ENCODE peak calls at places on chromosomes 6 and 20, in four cellular contexts. G is endodermal cell, C is psoas muscle, Z is uterus. K is an unnamed sample.

GRCh38 chr20:46229478-46229877 is 78.8 kb downstream of the CDH22 start:
- DNase-seq in Z (no peak), C (no peak), G (peak), K (no peak)

GRCh38 chr20:58604410-58604881 is 46.6 kb upstream of the STX16 start:
- DNase-seq in Z (no peak), G (no peak), C (peak), K (no peak)

GRCh38 chr6:72748759-72749158 is 126.9 kb downstream of the KCNQ5 start:
- DNase-seq in C (no peak), G (no peak), Z (no peak), K (no peak)

GRCh38 chr6:143973097-143973979 is 34.7 kb downstream of the PLAGL1 start:
- DNase-seq in C (no peak), Z (no peak), G (peak), K (no peak)

GRCh38 chr20:53032021-53033001 is 60.2 kb downstream of the TSHZ2 start:
- DNase-seq in G (no peak), C (no peak), Z (peak), K (no peak)

GRCh38 chr6:138772596-138773176 is 883 bp upstream of the CCDC28A start:
- DNase-seq in G (no peak), C (no peak), Z (no peak), K (no peak)

GRCh38 chr6:122798099-122798641 is 9.1 kb downstream of the SMPDL3A start:
- DNase-seq in Z (no peak), G (no peak), C (peak), K (no peak)

GRCh38 chr20:41643504-41643938 is 25.3 kb upstream of the CHD6 start:
- DNase-seq in G (peak), C (no peak), Z (peak), K (peak)

GRCh38 chr6:50850223-50850751 is 31.6 kb downstream of the TFAP2B start:
- DNase-seq in Z (no peak), C (no peak), G (peak), K (no peak)

GRCh38 chr20:57655812-57656161 is 35.6 kb upstream of the ZBP1 start:
- DNase-seq in C (peak), G (no peak), Z (peak), K (peak)

GRCh38 chr6:21003780-21004541 is 469.7 kb downstream of the CDKAL1 start:
- DNase-seq in Z (no peak), G (no peak), C (no peak), K (no peak)

GRCh38 chr6:52389264-52389625 is 27.3 kb downstream of the PAQR8 start:
- DNase-seq in C (no peak), G (no peak), Z (no peak), K (no peak)

GRCh38 chr6:32153252-32153834 is 598 bp upstream of the PPT2 start:
- DNase-seq in C (peak), Z (peak), G (peak), K (peak)

GRCh38 chr20:47118201-47118600 is 223.6 kb downstream of the EYA2 start:
- DNase-seq in G (no peak), C (no peak), Z (no peak), K (no peak)

GRCh38 chr6:109447087-109447486 is 6.6 kb downstream of the SMPD2 start:
- DNase-seq in G (no peak), Z (no peak), C (no peak), K (no peak)

GRCh38 chr20:22562620-22563019 is 21.8 kb downstream of the FOXA2 start:
- DNase-seq in Z (no peak), G (peak), C (no peak), K (no peak)

GRCh38 chr6:56096946-56097345 is 150.4 kb downstream of the COL21A1 start:
- DNase-seq in G (no peak), C (no peak), Z (no peak), K (no peak)

GRCh38 chr6:117200067-117200466 is 65.3 kb upstream of the VGLL2 start:
- DNase-seq in Z (no peak), G (no peak), C (peak), K (peak)

GRCh38 chr6:82408952-82409421 is 45.4 kb downstream of the TPBG start:
- DNase-seq in Z (no peak), C (no peak), G (no peak), K (no peak)

GRCh38 chr20:10132391-10132790 is 86.2 kb upstream of the SNAP25 start:
- DNase-seq in G (no peak), Z (no peak), C (no peak), K (no peak)

GRCh38 chr6:137723273-137724017 is 143.6 kb upstream of the TNFAIP3 start:
- DNase-seq in C (no peak), Z (no peak), G (no peak), K (no peak)

GRCh38 chr6:133410628-133411027 is 169.5 kb downstream of the EYA4 start:
- DNase-seq in C (no peak), G (peak), Z (no peak), K (no peak)

GRCh38 chr20:11703119-11703518 is 214.6 kb upstream of the BTBD3 start:
- DNase-seq in C (no peak), Z (no peak), G (no peak), K (no peak)

GRCh38 chr6:156992396-156992795 is 215.2 kb downstream of the ARID1B start:
- DNase-seq in Z (no peak), G (peak), C (no peak), K (peak)

GRCh38 chr6:135481786-135482369 is 15.7 kb downstream of the AHI1 start:
- DNase-seq in G (no peak), Z (no peak), C (no peak), K (no peak)

GRCh38 chr6:116531675-116532570 is 13.6 kb downstream of the TRAPPC3L start:
- DNase-seq in G (peak), Z (peak), C (no peak), K (peak)

GRCh38 chr6:139732451-139732850 is 358.0 kb upstream of the CITED2 start:
- DNase-seq in Z (peak), G (no peak), C (peak), K (no peak)

GRCh38 chr6:163579880-163580295 is 165.4 kb downstream of the QKI start:
- DNase-seq in Z (no peak), G (peak), C (no peak), K (no peak)

GRCh38 chr6:163494279-163494727 is 79.8 kb downstream of the QKI start:
- DNase-seq in Z (no peak), G (no peak), C (no peak), K (no peak)

GRCh38 chr6:163239572-163240340 is 174.8 kb upstream of the QKI start:
- DNase-seq in G (no peak), C (no peak), Z (no peak), K (no peak)

GRCh38 chr20:40703981-40704530 is 15.0 kb upstream of the MAFB start:
- DNase-seq in C (no peak), Z (no peak), G (no peak), K (no peak)

GRCh38 chr20:53611449-53611894 is 17.8 kb upstream of the ZNF217 start:
- DNase-seq in Z (peak), G (peak), C (no peak), K (no peak)

GRCh38 chr6:134997133-134997841 is 47.4 kb upstream of the ALDH8A1 start:
- DNase-seq in Z (no peak), G (no peak), C (no peak), K (no peak)

GRCh38 chr6:22366214-22366613 is 69.4 kb upstream of the PRL start:
- DNase-seq in Z (no peak), C (no peak), G (no peak), K (no peak)

GRCh38 chr6:153852481-153852880 is 186.6 kb upstream of the OPRM1 start:
- DNase-seq in C (no peak), G (no peak), Z (no peak), K (no peak)

GRCh38 chr6:114581293-114581692 is 238.5 kb upstream of the HS3ST5 start:
- DNase-seq in G (no peak), Z (no peak), C (no peak), K (no peak)

GRCh38 chr6:156699017-156699421 is 78.2 kb upstream of the ARID1B start:
- DNase-seq in Z (no peak), C (no peak), G (no peak), K (no peak)

GRCh38 chr6:108904731-108905130 is 56.5 kb downstream of the ARMC2 start:
- DNase-seq in Z (no peak), G (no peak), C (no peak), K (no peak)

GRCh38 chr20:31607640-31608255 is 2.7 kb downstream of the ID1 start:
- DNase-seq in Z (no peak), G (no peak), C (no peak), K (no peak)
- H3K4me3 ChIP-seq in Z (no peak), G (peak), C (peak), K (peak)

GRCh38 chr6:151036869-151037680 is 171.6 kb downstream of the MTHFD1L start:
- DNase-seq in C (no peak), Z (no peak), G (no peak), K (peak)
- H3K4me3 ChIP-seq in C (no peak), Z (no peak), G (no peak), K (no peak)

GRCh38 chr6:34243131-34243771 is 5.6 kb downstream of the SMIM29 start:
- DNase-seq in Z (no peak), C (no peak), G (no peak), K (no peak)

GRCh38 chr6:34242252-34243130 is 5.8 kb downstream of the HMGA1 start:
- DNase-seq in C (no peak), G (no peak), Z (peak), K (no peak)

GRCh38 chr6:34246563-34247391 is 2.0 kb downstream of the SMIM29 start:
- DNase-seq in C (peak), Z (no peak), G (peak), K (peak)

GRCh38 chr6:34246249-34246562 is 2.6 kb downstream of the SMIM29 start:
- DNase-seq in G (no peak), C (no peak), Z (no peak), K (no peak)

DNA sequence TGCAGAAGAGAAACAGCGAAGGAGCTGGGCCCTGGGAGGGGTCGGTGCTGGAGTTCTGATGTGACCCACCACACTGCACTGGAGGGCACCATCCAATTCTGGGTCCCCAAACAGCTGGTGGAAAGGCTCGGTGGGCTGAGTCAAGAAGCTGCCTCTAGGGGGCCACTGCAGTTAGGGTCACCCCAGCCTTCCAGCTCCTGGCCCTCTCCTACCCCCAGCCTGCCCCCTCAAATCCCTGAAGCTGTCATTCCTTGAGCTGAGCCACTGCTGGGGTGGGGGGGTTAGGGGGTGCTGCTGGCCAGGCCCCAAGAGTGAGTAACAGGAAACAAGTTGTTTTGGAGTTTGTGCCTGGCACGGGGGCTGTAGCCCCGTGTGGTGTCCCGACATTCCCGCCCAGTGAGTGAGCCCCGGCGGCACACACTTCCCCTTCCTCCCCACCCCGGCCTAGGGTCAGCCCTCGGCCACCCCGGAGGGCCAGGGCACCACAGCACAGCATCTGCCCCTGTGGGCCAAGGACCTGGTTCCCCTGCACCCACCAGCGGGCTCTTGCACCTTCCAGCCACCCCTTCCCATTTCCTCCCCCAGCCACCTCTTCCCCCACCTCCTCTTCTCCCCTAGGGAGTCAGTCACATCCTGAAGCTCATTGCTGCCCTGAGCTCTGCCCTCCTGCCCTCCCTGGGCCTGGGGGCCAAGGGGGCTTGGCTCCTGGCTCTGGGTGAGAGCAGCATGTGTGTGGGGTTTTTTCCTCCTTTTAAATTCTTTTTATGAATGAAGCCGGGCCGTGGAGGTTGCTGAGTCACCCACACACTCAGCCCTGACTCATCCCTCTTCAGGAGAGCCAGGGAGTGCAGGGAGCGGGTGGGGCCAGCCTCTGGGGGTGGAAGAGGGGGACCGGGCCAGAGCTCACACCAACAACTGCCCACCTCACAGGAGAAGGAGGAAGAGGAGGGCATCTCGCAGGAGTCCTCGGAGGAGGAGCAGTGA is 4.6 kb downstream of the SMIM29 start:
- DNase-seq in G (peak), Z (peak), C (peak), K (peak)
- H3K4me3 ChIP-seq in G (no peak), Z (no peak), C (peak), K (no peak)

GRCh38 chr6:41723178-41723935 is 12.1 kb downstream of the TFEB start:
- DNase-seq in G (peak), C (peak), Z (peak), K (peak)
- H3K4me3 ChIP-seq in G (no peak), C (peak), Z (no peak), K (no peak)

DNA sequence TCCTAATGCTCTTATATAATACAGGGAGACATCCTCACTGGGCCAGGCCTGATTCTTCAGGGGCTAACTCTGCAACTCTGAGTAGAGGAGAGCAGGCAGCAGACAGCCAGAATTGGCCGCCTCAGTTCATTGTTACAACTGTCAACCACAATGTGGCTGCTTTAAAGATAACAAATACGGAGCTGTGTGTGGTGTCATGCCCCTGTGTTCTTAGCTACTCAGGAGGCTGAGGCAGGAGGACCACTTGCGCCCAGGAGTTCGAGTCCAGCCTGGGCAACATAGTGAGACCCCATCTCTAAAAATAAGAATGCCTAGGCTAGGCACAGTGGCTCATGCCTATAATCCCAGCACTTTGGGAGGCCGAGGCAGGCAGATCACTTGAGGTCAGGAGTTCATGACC is 34.3 kb downstream of the CEP250 start:
- DNase-seq in G (no peak), Z (no peak), C (no peak), K (no peak)
- H3K4me3 ChIP-seq in G (no peak), Z (no peak), C (no peak), K (no peak)

DNA sequence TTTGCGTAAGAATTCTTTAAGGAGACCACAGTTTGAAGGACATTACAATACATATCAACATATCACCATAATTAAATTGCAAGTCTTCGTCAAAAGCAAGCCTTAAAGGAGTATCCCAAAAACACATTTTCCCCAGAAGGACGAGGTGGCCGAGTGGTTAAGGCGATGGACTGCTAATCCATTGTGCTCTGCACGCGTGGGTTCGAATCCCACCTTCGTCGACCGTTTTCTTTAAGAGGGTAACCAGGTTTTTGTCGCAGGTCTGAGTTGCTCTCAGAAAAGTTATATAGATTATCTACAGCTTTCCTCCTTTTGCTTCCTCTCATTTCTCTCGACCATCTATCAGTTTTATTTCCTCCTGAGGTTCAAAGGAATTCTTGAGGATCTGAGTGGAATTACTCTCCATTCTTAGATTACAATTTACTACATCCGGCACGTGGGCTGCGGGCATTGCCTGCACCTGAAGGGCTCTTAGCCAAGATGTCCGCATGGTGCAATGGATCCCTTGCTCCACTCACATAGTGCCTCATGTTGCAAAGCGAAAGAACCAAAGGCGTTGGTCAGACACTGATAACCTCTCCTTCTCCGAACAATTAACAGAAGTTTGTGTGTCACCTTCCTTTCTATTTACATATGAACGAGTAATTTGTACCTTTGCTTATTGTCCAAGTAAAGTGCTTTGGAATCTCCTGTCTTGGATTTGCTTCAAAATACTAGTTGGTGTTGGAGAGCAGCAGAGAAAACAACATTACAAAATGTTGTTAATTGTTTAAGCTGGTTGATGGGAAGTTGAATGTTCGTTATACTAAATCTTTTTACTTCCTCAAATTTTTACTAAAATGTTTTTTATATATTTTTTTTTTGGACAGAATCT is 14.0 kb downstream of the POM121L2 start:
- DNase-seq in G (peak), Z (no peak), C (no peak), K (no peak)
- H3K4me3 ChIP-seq in G (peak), Z (no peak), C (no peak), K (peak)

K was measured in right cardiac atrium.